ENCODE peak calls at places on chromosomes 5 and 9, in five cellular contexts. R, K, U, F and I are unnamed samples.

GRCh38 chr9:133981958-133982681 is 10.0 kb downstream of the VAV2 start:
- DNase-seq in R (no peak), K (peak; percentile 63), U (no peak), F (no peak), I (no peak)

GRCh38 chr5:112492291-112492690 is 73.2 kb upstream of the EPB41L4A start:
- DNase-seq in R (peak; percentile 23), K (peak; percentile 63), U (peak; percentile 15), F (peak; percentile 69), I (no peak)

GRCh38 chr5:150540615-150541396 is 32.9 kb downstream of the NDST1 start:
- DNase-seq in R (peak; percentile 98), K (no peak), U (no peak), F (peak; percentile 86), I (peak; percentile 85)

GRCh38 chr5:132096904-132097303 is 23.3 kb downstream of the CSF2 start:
- DNase-seq in R (no peak), K (no peak), U (no peak), F (no peak), I (no peak)

GRCh38 chr9:135729480-135729879 is 27.5 kb downstream of the KCNT1 start:
- DNase-seq in R (no peak), K (no peak), U (no peak), F (no peak), I (no peak)

GRCh38 chr5:38871790-38872551 is 26.2 kb downstream of the OSMR start:
- DNase-seq in R (peak; percentile 100), K (no peak), U (no peak), F (peak; percentile 99), I (no peak)

GRCh38 chr9:99690573-99690972 is 131.1 kb upstream of the NR4A3 start:
- DNase-seq in R (no peak), K (no peak), U (no peak), F (no peak), I (no peak)

GRCh38 chr5:119527346-119527745 is 75.0 kb downstream of the HSD17B4 start:
- DNase-seq in R (peak; percentile 36), K (no peak), U (no peak), F (peak; percentile 77), I (no peak)

GRCh38 chr5:143182901-143183820 is 220.3 kb downstream of the NR3C1 start:
- DNase-seq in R (peak; percentile 48), K (no peak), U (no peak), F (no peak), I (no peak)

GRCh38 chr9:34459941-34460340 is 1.3 kb downstream of the DNAI1 start:
- DNase-seq in R (peak; percentile 57), K (no peak), U (no peak), F (no peak), I (no peak)

GRCh38 chr5:12911156-12911555 is 1006.9 kb upstream of the CTNND2 start:
- DNase-seq in R (no peak), K (no peak), U (no peak), F (no peak), I (no peak)

GRCh38 chr5:132466453-132467291 is 23.9 kb downstream of the IRF1 start:
- DNase-seq in R (peak; percentile 17), K (peak; percentile 85), U (no peak), F (no peak), I (no peak)

GRCh38 chr5:181035991-181036815 is 3.9 kb upstream of the BTNL9 start:
- DNase-seq in R (no peak), K (no peak), U (no peak), F (peak; percentile 20), I (peak; percentile 56)

GRCh38 chr5:15285901-15286583 is 213.9 kb upstream of the FBXL7 start:
- DNase-seq in R (peak; percentile 85), K (no peak), U (no peak), F (no peak), I (no peak)

GRCh38 chr5:79495311-79495710 is 18.6 kb downstream of the HOMER1 start:
- DNase-seq in R (peak; percentile 43), K (no peak), U (no peak), F (peak; percentile 54), I (peak; percentile 7)

GRCh38 chr9:77926314-77926959 is 105.2 kb downstream of the GNAQ start:
- DNase-seq in R (peak; percentile 76), K (no peak), U (no peak), F (peak; percentile 69), I (no peak)

GRCh38 chr5:125152461-125153189 is 406.2 kb upstream of the ZNF608 start:
- DNase-seq in R (no peak), K (no peak), U (no peak), F (no peak), I (no peak)

GRCh38 chr9:96751815-96752214 is 26.1 kb downstream of the ZNF510 start:
- DNase-seq in R (no peak), K (no peak), U (no peak), F (no peak), I (no peak)
- H3K9me3 ChIP-seq in R (peaks cover 33% of the 10 kb centered on the region), K (peaks cover 15% of the 10 kb centered on the region), U (no peaks in the 10 kb centered on the region), F (peaks cover 11% of the 10 kb centered on the region), I (no peaks in the 10 kb centered on the region)

GRCh38 chr5:177036443-177036842 is 13.9 kb downstream of the ZNF346 start:
- DNase-seq in R (no peak), K (no peak), U (no peak), F (no peak), I (no peak)

GRCh38 chr5:177041936-177042335 is 19.4 kb downstream of the ZNF346 start:
- DNase-seq in R (no peak), K (no peak), U (no peak), F (no peak), I (no peak)

GRCh38 chr5:177040814-177041410 is 18.4 kb downstream of the ZNF346 start:
- DNase-seq in R (peak; percentile 45), K (no peak), U (no peak), F (no peak), I (no peak)

GRCh38 chr5:177035982-177036381 is 13.5 kb downstream of the ZNF346 start:
- DNase-seq in R (no peak), K (no peak), U (no peak), F (no peak), I (no peak)

DNA sequence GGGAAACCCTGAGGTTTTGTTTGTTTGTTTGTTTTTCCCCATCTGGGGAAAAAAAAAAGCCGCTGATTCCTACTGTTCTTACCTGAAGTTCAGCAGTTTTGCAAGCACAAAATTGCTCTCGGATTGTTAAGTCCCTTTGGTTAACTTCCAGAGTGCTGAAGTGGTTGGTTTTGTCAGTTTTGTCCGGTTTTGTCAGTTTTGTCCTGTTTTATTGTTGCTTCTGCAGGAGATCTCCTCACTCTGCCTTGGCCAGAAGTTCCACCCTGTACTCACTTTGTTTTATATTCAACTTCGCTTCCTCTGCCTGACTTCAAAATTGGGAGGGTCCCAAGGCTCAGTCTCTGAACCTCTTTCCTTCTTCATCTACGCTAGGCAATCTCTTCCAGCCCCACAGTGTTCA is 14.4 kb downstream of the ZNF346 start:
- DNase-seq in R (no peak), K (no peak), U (no peak), F (no peak), I (no peak)
- H3K4me3 ChIP-seq in R (no peak overlapping the region), K (no peak overlapping the region), U (no peak overlapping the region), F (no peak overlapping the region), I (no peak overlapping the region)

GRCh38 chr9:107294756-107295155 is 11.7 kb downstream of the RAD23B start:
- DNase-seq in R (no peak), K (no peak), U (no peak), F (no peak), I (no peak)

GRCh38 chr9:107290619-107291018 is 7.5 kb downstream of the RAD23B start:
- DNase-seq in R (no peak), K (no peak), U (no peak), F (no peak), I (no peak)

GRCh38 chr9:107295995-107296394 is 12.9 kb downstream of the RAD23B start:
- DNase-seq in R (no peak), K (no peak), U (no peak), F (no peak), I (no peak)

GRCh38 chr9:107293555-107294085 is 10.5 kb downstream of the RAD23B start:
- DNase-seq in R (no peak), K (no peak), U (no peak), F (no peak), I (no peak)

GRCh38 chr9:107292811-107293554 is 9.9 kb downstream of the RAD23B start:
- DNase-seq in R (no peak), K (no peak), U (no peak), F (no peak), I (no peak)
- H3K4me1 ChIP-seq in R (peaks cover 12% of the 10 kb centered on the region), K (peaks cover 6% of the 10 kb centered on the region), U (no peaks in the 10 kb centered on the region), F (peaks cover 3% of the 10 kb centered on the region), I (peaks cover under 1% of the 10 kb centered on the region)

GRCh38 chr5:152978141-152978835 is 512.2 kb upstream of the GRIA1 start:
- DNase-seq in R (no peak), K (no peak), U (no peak), F (no peak), I (no peak)
- H3K9me3 ChIP-seq in R (peaks cover 6% of the 10 kb centered on the region), K (no peaks in the 10 kb centered on the region), U (no peaks in the 10 kb centered on the region), F (peaks cover 9% of the 10 kb centered on the region), I (no peaks in the 10 kb centered on the region)

DNA sequence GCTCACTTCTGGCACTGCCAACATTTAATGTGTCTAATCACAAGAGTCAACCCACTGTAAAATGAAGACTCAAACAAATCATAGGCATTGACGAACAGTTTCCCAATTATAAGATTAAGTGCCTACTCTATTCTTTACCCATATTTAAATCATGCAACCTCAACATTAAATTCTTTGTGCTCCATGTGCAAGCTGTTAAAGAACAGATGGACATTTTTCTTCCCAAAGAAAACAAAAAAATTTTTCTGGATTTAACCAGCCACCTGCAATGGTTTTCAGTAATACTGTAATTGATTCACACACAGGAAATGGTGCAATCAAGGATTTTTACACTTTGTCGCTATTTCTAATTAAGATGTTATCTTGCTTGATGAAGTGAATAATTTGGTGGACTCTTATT is 3.6 kb downstream of the HNRNPK start:
- DNase-seq in R (no peak), K (no peak), U (no peak), F (no peak), I (no peak)
- H3K4me3 ChIP-seq in R (no peak overlapping the region), K (peak overlapping the region; percentile 94), U (no peak overlapping the region), F (no peak overlapping the region), I (no peak overlapping the region)

GRCh38 chr9:129138476-129139232 is 27.4 kb downstream of the PTPA start:
- DNase-seq in R (peak; percentile 40), K (peak; percentile 74), U (peak; percentile 57), F (peak; percentile 12), I (peak; percentile 44)
- H3K4me1 ChIP-seq in R (peaks cover 44% of the 10 kb centered on the region), K (peaks cover 59% of the 10 kb centered on the region), U (peaks cover 33% of the 10 kb centered on the region), F (peaks cover 30% of the 10 kb centered on the region), I (peaks cover 32% of the 10 kb centered on the region)

DNA sequence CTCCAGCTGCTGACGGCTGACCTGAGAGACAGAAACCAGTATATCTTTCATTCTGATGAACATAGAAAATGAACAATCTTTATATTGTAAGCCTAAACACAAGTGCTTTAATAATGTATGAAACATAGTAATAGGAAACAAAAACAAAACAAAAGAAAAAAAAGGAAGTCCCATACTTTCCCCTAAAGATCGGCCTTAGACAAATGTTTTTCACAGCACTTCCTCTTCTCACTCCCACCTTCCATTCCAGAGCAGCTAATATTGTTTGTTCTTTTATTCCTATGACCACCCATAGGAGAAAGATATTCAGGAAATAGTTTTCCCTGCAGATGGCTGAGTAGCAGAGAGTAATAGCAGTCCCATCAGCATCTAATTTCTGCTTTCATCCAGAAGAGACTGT is 194.4 kb upstream of the SLC27A6 start:
- DNase-seq in R (no peak), K (no peak), U (no peak), F (no peak), I (no peak)
- H3K9me3 ChIP-seq in R (no peaks in the 10 kb centered on the region), K (no peaks in the 10 kb centered on the region), U (no peaks in the 10 kb centered on the region), F (no peaks in the 10 kb centered on the region), I (no peaks in the 10 kb centered on the region)